ENCODE peak calls at places on chromosomes 1 and 21, in nine cellular contexts. One of them, this sample, is unnamed.

GRCh38 chr1:180951881-180952656 is 39.4 kb downstream of the KIAA1614 start:
- DNase-seq in foreskin fibroblast: no peak
- DNase-seq in heart left ventricle: no peak
- DNase-seq in A673: no peak
- DNase-seq in neural progenitor cell: no peak
- DNase-seq in IMR-90: no peak
- DNase-seq in ovary: no peak
- DNase-seq in fibroblast of the aortic adventitia: no peak
- DNase-seq in BJ: no peak
- DNase-seq in this sample: no peak

GRCh38 chr1:31658721-31659120 is 14.0 kb upstream of the PEF1 start:
- DNase-seq in A673: no peak
- DNase-seq in fibroblast of the aortic adventitia: no peak
- DNase-seq in foreskin fibroblast: peak; percentile 36
- DNase-seq in neural progenitor cell: no peak
- DNase-seq in heart left ventricle: no peak
- DNase-seq in ovary: no peak
- DNase-seq in BJ: no peak
- DNase-seq in IMR-90: peak; percentile 64
- DNase-seq in this sample: no peak

GRCh38 chr1:185871627-185872150 is 137.5 kb downstream of the HMCN1 start:
- DNase-seq in heart left ventricle: no peak
- DNase-seq in BJ: no peak
- DNase-seq in ovary: no peak
- DNase-seq in A673: no peak
- DNase-seq in neural progenitor cell: no peak
- DNase-seq in foreskin fibroblast: no peak
- DNase-seq in IMR-90: no peak
- DNase-seq in fibroblast of the aortic adventitia: no peak
- DNase-seq in this sample: no peak

GRCh38 chr1:27336756-27337155 is 5.1 kb upstream of the SYTL1 start:
- DNase-seq in fibroblast of the aortic adventitia: no peak
- DNase-seq in IMR-90: no peak
- DNase-seq in neural progenitor cell: no peak
- DNase-seq in ovary: no peak
- DNase-seq in A673: no peak
- DNase-seq in heart left ventricle: no peak
- DNase-seq in foreskin fibroblast: no peak
- DNase-seq in BJ: no peak
- DNase-seq in this sample: no peak

GRCh38 chr1:77386276-77386675 is 104.5 kb downstream of the AK5 start:
- DNase-seq in ovary: no peak
- DNase-seq in IMR-90: peak; percentile 9
- DNase-seq in neural progenitor cell: no peak
- DNase-seq in fibroblast of the aortic adventitia: no peak
- DNase-seq in BJ: no peak
- DNase-seq in A673: no peak
- DNase-seq in foreskin fibroblast: no peak
- DNase-seq in heart left ventricle: no peak
- DNase-seq in this sample: no peak

GRCh38 chr1:100868364-100868995 is 26.2 kb downstream of the EXTL2 start:
- DNase-seq in A673: peak; percentile 56
- DNase-seq in BJ: no peak
- DNase-seq in heart left ventricle: no peak
- DNase-seq in ovary: no peak
- DNase-seq in IMR-90: peak; percentile 70
- DNase-seq in fibroblast of the aortic adventitia: peak; percentile 78
- DNase-seq in foreskin fibroblast: peak; percentile 37
- DNase-seq in neural progenitor cell: peak; percentile 39
- DNase-seq in this sample: peak; percentile 54

GRCh38 chr21:36297938-36298572 is 21.9 kb upstream of the MORC3 start:
- DNase-seq in IMR-90: peak; percentile 15
- DNase-seq in fibroblast of the aortic adventitia: peak; percentile 34
- DNase-seq in A673: no peak
- DNase-seq in foreskin fibroblast: no peak
- DNase-seq in heart left ventricle: peak; percentile 53
- DNase-seq in BJ: no peak
- DNase-seq in neural progenitor cell: no peak
- DNase-seq in ovary: no peak
- DNase-seq in this sample: peak; percentile 95

GRCh38 chr1:221736714-221737113 is 5.2 kb downstream of the DUSP10 start:
- DNase-seq in A673: no peak
- DNase-seq in heart left ventricle: no peak
- DNase-seq in IMR-90: no peak
- DNase-seq in fibroblast of the aortic adventitia: no peak
- DNase-seq in ovary: no peak
- DNase-seq in BJ: no peak
- DNase-seq in foreskin fibroblast: no peak
- DNase-seq in neural progenitor cell: no peak
- DNase-seq in this sample: no peak

GRCh38 chr21:40070871-40071270 is 203.6 kb downstream of the PCP4 start:
- DNase-seq in ovary: no peak
- DNase-seq in IMR-90: no peak
- DNase-seq in neural progenitor cell: no peak
- DNase-seq in foreskin fibroblast: no peak
- DNase-seq in BJ: no peak
- DNase-seq in fibroblast of the aortic adventitia: no peak
- DNase-seq in A673: no peak
- DNase-seq in heart left ventricle: no peak
- DNase-seq in this sample: no peak

GRCh38 chr1:175543447-175543846 is 199.9 kb downstream of the TNR start:
- DNase-seq in IMR-90: no peak
- DNase-seq in neural progenitor cell: no peak
- DNase-seq in fibroblast of the aortic adventitia: no peak
- DNase-seq in ovary: no peak
- DNase-seq in heart left ventricle: no peak
- DNase-seq in A673: no peak
- DNase-seq in foreskin fibroblast: no peak
- DNase-seq in BJ: no peak
- DNase-seq in this sample: no peak

GRCh38 chr1:67146539-67146938 is 11.8 kb upstream of the C1orf141 start:
- DNase-seq in ovary: no peak
- DNase-seq in IMR-90: no peak
- DNase-seq in foreskin fibroblast: no peak
- DNase-seq in heart left ventricle: no peak
- DNase-seq in fibroblast of the aortic adventitia: no peak
- DNase-seq in neural progenitor cell: no peak
- DNase-seq in BJ: no peak
- DNase-seq in A673: no peak
- DNase-seq in this sample: no peak

GRCh38 chr1:221336141-221336540 is 405.7 kb downstream of the DUSP10 start:
- DNase-seq in foreskin fibroblast: peak; percentile 22
- DNase-seq in A673: no peak
- DNase-seq in neural progenitor cell: no peak
- DNase-seq in IMR-90: peak; percentile 61
- DNase-seq in heart left ventricle: no peak
- DNase-seq in fibroblast of the aortic adventitia: peak; percentile 67
- DNase-seq in BJ: no peak
- DNase-seq in ovary: no peak
- DNase-seq in this sample: no peak

GRCh38 chr1:4655674-4656532 is 1.5 kb downstream of the AJAP1 start:
- DNase-seq in ovary: peak; percentile 81
- DNase-seq in A673: peak; percentile 35
- DNase-seq in IMR-90: no peak
- DNase-seq in foreskin fibroblast: peak; percentile 14
- DNase-seq in neural progenitor cell: peak; percentile 89
- DNase-seq in heart left ventricle: peak; percentile 51
- DNase-seq in BJ: no peak
- DNase-seq in fibroblast of the aortic adventitia: peak; percentile 1
- DNase-seq in this sample: peak; percentile 18

GRCh38 chr1:111615874-111616715 is 3.5 kb upstream of the RAP1A start:
- DNase-seq in ovary: no peak
- DNase-seq in BJ: no peak
- DNase-seq in IMR-90: peak; percentile 32
- DNase-seq in A673: no peak
- DNase-seq in foreskin fibroblast: no peak
- DNase-seq in fibroblast of the aortic adventitia: no peak
- DNase-seq in heart left ventricle: no peak
- DNase-seq in neural progenitor cell: no peak
- DNase-seq in this sample: peak; percentile 92

GRCh38 chr1:19113362-19114092 is 96.5 kb downstream of the UBR4 start:
- DNase-seq in heart left ventricle: no peak
- DNase-seq in IMR-90: peak; percentile 18
- DNase-seq in fibroblast of the aortic adventitia: peak; percentile 18
- DNase-seq in BJ: no peak
- DNase-seq in ovary: no peak
- DNase-seq in foreskin fibroblast: no peak
- DNase-seq in A673: peak; percentile 48
- DNase-seq in neural progenitor cell: peak; percentile 39
- DNase-seq in this sample: peak; percentile 48

DNA sequence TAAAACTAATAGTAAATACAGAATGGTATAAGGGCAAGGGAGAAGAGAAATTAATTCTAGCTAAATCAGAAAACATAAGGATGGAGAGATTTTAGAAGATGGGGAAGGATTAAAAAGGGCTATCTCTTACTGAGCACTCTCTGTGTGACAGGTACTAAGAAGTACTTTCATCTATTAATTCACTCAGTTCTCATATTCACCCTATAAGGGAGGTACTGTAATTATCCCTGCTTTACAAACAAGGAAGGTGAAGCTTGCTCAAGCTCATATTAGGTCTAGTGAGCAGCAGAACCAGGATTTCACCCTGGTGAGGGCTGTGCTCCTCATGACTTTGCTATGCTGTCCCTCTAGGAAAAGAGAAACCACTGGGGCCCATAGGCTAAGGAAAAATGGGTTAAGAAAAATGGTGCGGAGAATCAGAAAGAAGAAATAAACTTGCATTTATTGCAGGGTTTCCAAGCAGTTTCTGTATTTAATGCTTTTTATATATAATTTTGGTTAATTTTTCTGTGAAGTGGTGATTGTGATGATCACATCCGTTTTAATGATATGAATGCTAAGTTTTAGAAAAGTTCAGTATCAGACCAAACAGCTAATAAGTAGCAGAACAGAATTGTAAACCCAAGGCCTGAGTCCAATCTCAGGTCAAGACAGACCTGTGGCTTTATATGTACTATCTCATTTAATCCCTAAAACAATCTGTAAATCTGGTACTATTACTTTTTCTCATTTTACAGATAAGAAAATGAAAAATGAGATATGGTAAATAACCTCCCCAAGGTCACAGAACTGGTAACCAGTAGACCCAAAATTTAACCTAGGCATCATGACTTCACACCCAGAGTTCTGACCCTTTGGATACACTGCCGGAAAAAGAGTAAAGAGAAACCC is 1.7 kb downstream of the PCNX2 start:
- DNase-seq in IMR-90: peak; percentile 35
- DNase-seq in ovary: no peak
- DNase-seq in fibroblast of the aortic adventitia: peak; percentile 24
- DNase-seq in heart left ventricle: no peak
- DNase-seq in neural progenitor cell: no peak
- DNase-seq in BJ: no peak
- DNase-seq in foreskin fibroblast: peak; percentile 10
- DNase-seq in A673: no peak
- DNase-seq in this sample: no peak
- H3K4me3 ChIP-seq in IMR-90: no peak overlapping the region
- H3K4me3 ChIP-seq in ovary: no peak overlapping the region
- H3K4me3 ChIP-seq in fibroblast of the aortic adventitia: peak overlapping the region; percentile 98
- H3K4me3 ChIP-seq in heart left ventricle: no peak overlapping the region
- H3K4me3 ChIP-seq in neural progenitor cell: no peak overlapping the region
- H3K4me3 ChIP-seq in BJ: no peak overlapping the region
- H3K4me3 ChIP-seq in foreskin fibroblast: no peak overlapping the region
- H3K4me3 ChIP-seq in A673: no peak overlapping the region
- H3K4me3 ChIP-seq in this sample: no peak overlapping the region

GRCh38 chr1:53560572-53561487 is 101.6 kb downstream of the DMRTB1 start:
- DNase-seq in fibroblast of the aortic adventitia: no peak
- DNase-seq in IMR-90: peak; percentile 44
- DNase-seq in A673: peak; percentile 2
- DNase-seq in BJ: no peak
- DNase-seq in foreskin fibroblast: no peak
- DNase-seq in ovary: no peak
- DNase-seq in neural progenitor cell: no peak
- DNase-seq in heart left ventricle: peak; percentile 20
- DNase-seq in this sample: no peak
- TF ChIP-seq CTCF in fibroblast of the aortic adventitia: no peak
- TF ChIP-seq CTCF in IMR-90: no peak
- TF ChIP-seq CTCF in A673: no peak
- TF ChIP-seq CTCF in BJ: no peak
- TF ChIP-seq CTCF in foreskin fibroblast: no peak
- TF ChIP-seq CTCF in ovary: no peak
- TF ChIP-seq CTCF in neural progenitor cell: no peak
- TF ChIP-seq CTCF in heart left ventricle: no peak
- TF ChIP-seq CTCF in this sample: no peak

DNA sequence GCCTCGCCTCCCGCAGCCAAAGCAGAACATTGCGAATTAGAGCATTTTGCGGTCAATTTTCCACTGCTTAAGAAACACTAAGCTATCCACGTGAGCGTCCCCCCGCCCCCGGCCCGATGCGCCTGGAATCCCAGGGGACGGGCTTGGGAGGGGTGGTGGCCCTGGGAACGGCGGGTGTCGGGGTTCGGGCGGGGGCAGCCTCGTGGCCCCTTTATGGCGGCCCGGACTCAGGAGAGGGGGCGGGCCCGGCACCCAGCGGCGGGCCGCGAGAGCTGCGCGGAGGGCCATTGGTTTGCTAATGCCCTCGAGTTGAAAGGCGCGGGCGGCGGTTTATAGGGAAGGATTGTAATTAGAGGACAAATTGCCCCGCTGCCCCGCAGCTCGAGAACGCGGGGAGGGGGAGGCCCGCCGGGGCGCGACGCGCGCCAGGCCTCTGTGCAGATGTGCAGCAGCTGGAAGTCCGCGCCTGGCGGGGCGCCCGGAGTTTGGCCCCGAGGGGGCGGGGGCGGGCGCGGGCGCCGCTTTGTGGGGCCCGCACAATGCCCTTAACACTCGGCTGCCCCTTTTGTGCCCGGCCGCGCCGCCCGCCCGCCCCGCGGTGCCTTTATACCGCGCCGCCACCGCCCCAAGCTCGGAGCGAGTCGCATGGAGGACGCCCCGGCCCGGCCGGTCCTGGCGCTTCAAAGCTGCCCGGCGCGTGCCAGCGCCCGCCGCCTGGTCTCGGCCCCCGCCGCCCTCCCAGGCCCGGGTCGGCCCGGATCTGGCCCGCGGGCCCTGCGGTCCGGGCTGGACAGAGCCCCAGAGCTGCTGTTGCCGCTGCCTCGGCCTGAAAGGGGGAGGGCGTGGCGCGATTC is 1.9 kb upstream of the HES3 start:
- DNase-seq in A673: no peak
- DNase-seq in neural progenitor cell: peak; percentile 91
- DNase-seq in foreskin fibroblast: no peak
- DNase-seq in fibroblast of the aortic adventitia: no peak
- DNase-seq in BJ: no peak
- DNase-seq in ovary: no peak
- DNase-seq in heart left ventricle: no peak
- DNase-seq in IMR-90: no peak
- DNase-seq in this sample: no peak
- H3K4me3 ChIP-seq in A673: peak overlapping the region; percentile 21
- H3K4me3 ChIP-seq in neural progenitor cell: peak overlapping the region; percentile 72
- H3K4me3 ChIP-seq in foreskin fibroblast: no peak overlapping the region
- H3K4me3 ChIP-seq in fibroblast of the aortic adventitia: no peak overlapping the region
- H3K4me3 ChIP-seq in BJ: no peak overlapping the region
- H3K4me3 ChIP-seq in ovary: no peak overlapping the region
- H3K4me3 ChIP-seq in heart left ventricle: peak overlapping the region; percentile 8
- H3K4me3 ChIP-seq in IMR-90: no peak overlapping the region
- H3K4me3 ChIP-seq in this sample: no peak overlapping the region

DNA sequence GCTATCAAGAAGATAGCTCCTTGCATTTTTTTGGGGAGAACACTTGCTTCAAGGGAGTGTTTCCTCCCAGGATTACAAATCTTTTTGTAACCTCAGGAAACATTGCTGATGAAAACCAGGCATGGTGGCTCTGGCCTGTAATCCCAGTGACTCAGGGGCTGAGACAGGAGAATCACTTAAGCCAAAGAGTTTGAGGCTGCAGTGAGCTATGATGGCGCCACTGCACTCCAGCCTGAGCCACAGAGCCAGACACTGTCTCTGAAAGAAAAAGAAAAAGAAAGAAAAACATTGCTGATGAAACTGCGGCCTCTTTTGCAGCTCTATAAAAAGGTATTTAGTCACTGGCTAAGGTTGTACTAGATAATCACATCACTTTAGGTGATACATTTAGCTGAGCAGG is 7.3 kb downstream of the RNU1-2 start:
- DNase-seq in neural progenitor cell: no peak
- DNase-seq in heart left ventricle: no peak
- DNase-seq in IMR-90: peak; percentile 71
- DNase-seq in ovary: no peak
- DNase-seq in BJ: peak; percentile 24
- DNase-seq in fibroblast of the aortic adventitia: peak; percentile 84
- DNase-seq in A673: no peak
- DNase-seq in foreskin fibroblast: peak; percentile 85
- DNase-seq in this sample: no peak
- TF ChIP-seq CTCF in neural progenitor cell: no peak
- TF ChIP-seq CTCF in heart left ventricle: no peak
- TF ChIP-seq CTCF in IMR-90: no peak
- TF ChIP-seq CTCF in ovary: no peak
- TF ChIP-seq CTCF in BJ: no peak
- TF ChIP-seq CTCF in fibroblast of the aortic adventitia: no peak
- TF ChIP-seq CTCF in A673: no peak
- TF ChIP-seq CTCF in foreskin fibroblast: no peak
- TF ChIP-seq CTCF in this sample: no peak

This sample was measured in GM12865.